ENCODE peak calls at places on chromosomes 4 and X, in ten cellular contexts. E is posterior cingulate gyrus; R is HS-5; D is activated CD4-positive, alpha-beta memory T cell treated with anti-CD3 and anti-CD28 coated beads for 36 hours; Q is NCI-H1092 treated with DMSO at 0.1 percent for 48 hours; T is endothelial cell of umbilical vein; C is foreskin fibroblast; Z is HFFc6; U is stimulated activated CD4-positive, alpha-beta T cell treated with anti-CD3 and anti-CD28 coated beads, Interleukin-4, amount 100 ng/mL, for 48 hours; K is progenitor cell of endocrine pancreas. A is an unnamed sample.

GRCh38 chr4:37990731-37991130 is 30.5 kb downstream of the PTTG2 start:
- DNase-seq in E (no peak), R (no peak), D (no peak), Q (no peak), T (no peak), C (no peak), Z (no peak), U (no peak), K (no peak), A (no peak)

GRCh38 chr4:182185491-182185890 is 57.7 kb upstream of the TENM3 start:
- DNase-seq in E (no peak), R (no peak), D (no peak), Q (no peak), T (no peak), C (peak), Z (no peak), U (no peak), K (no peak), A (no peak)

GRCh38 chrX:8988456-8988855 is 45.5 kb downstream of the FAM9B start:
- DNase-seq in E (no peak), R (no peak), D (peak), Q (no peak), T (no peak), C (peak), Z (peak), U (peak), K (no peak), A (no peak)

GRCh38 chr4:77190053-77190452 is 33.0 kb downstream of the CCNG2 start:
- DNase-seq in E (no peak), R (no peak), D (no peak), Q (no peak), T (no peak), C (no peak), Z (no peak), U (no peak), K (no peak), A (no peak)

GRCh38 chr4:69689530-69690111 is 36.6 kb upstream of the UGT2A1 start:
- DNase-seq in E (no peak), R (no peak), D (no peak), Q (peak), T (peak), C (peak), Z (peak), U (no peak), K (no peak), A (peak)

GRCh38 chrX:132004728-132005127 is 18.4 kb upstream of the STK26 start:
- DNase-seq in E (no peak), R (no peak), D (no peak), Q (no peak), T (no peak), C (no peak), Z (no peak), U (no peak), K (no peak), A (no peak)

GRCh38 chr4:94171616-94172015 is 36.0 kb upstream of the SMARCAD1 start:
- DNase-seq in E (no peak), R (no peak), D (no peak), Q (no peak), T (no peak), C (no peak), Z (no peak), U (no peak), K (no peak), A (no peak)

GRCh38 chr4:46392421-46392820 is 2.5 kb upstream of the GABRA2 start:
- DNase-seq in E (peak), R (no peak), D (no peak), Q (no peak), T (no peak), C (no peak), Z (no peak), U (no peak), K (no peak), A (no peak)

GRCh38 chrX:30150196-30150895 is 65.0 kb upstream of the MAGEB2 start:
- DNase-seq in E (no peak), R (no peak), D (no peak), Q (no peak), T (no peak), C (no peak), Z (peak), U (no peak), K (no peak), A (no peak)